ENCODE peak calls at places on chromosomes 11 and 22, in eight cellular contexts. One of them, this sample, is unnamed.

GRCh38 chr11:71406681-71407080 is 41.5 kb downstream of the DHCR7 start:
- DNase-seq in foreskin keratinocyte: no peak
- DNase-seq in Caco-2: no peak
- DNase-seq in psoas muscle: no peak
- DNase-seq in A549: no peak
- DNase-seq in spleen: no peak
- DNase-seq in CD4-positive, alpha-beta T cell: no peak
- DNase-seq in WTC11: no peak
- DNase-seq in this sample: no peak

GRCh38 chr11:124069429-124070401 is 28.6 kb upstream of the OR10G7 start:
- DNase-seq in foreskin keratinocyte: peak; percentile 54
- DNase-seq in Caco-2: peak; percentile 74
- DNase-seq in psoas muscle: no peak
- DNase-seq in A549: peak; percentile 53
- DNase-seq in spleen: peak; percentile 87
- DNase-seq in CD4-positive, alpha-beta T cell: peak; percentile 10
- DNase-seq in WTC11: peak; percentile 76
- DNase-seq in this sample: peak; percentile 47

GRCh38 chr11:61700221-61700620 is 20.0 kb downstream of the DAGLA start:
- DNase-seq in foreskin keratinocyte: peak; percentile 53
- DNase-seq in Caco-2: no peak
- DNase-seq in psoas muscle: no peak
- DNase-seq in A549: peak; percentile 88
- DNase-seq in spleen: no peak
- DNase-seq in CD4-positive, alpha-beta T cell: no peak
- DNase-seq in WTC11: no peak
- DNase-seq in this sample: peak; percentile 90

GRCh38 chr22:50620861-50621490 is 7.0 kb downstream of the ARSA start:
- DNase-seq in foreskin keratinocyte: no peak
- DNase-seq in Caco-2: no peak
- DNase-seq in psoas muscle: peak; percentile 62
- DNase-seq in A549: no peak
- DNase-seq in spleen: peak; percentile 88
- DNase-seq in CD4-positive, alpha-beta T cell: peak; percentile 50
- DNase-seq in WTC11: no peak
- DNase-seq in this sample: peak; percentile 24

GRCh38 chr11:126543691-126544090 is 188.2 kb downstream of the ST3GAL4 start:
- DNase-seq in foreskin keratinocyte: no peak
- DNase-seq in Caco-2: no peak
- DNase-seq in psoas muscle: no peak
- DNase-seq in A549: no peak
- DNase-seq in spleen: no peak
- DNase-seq in CD4-positive, alpha-beta T cell: no peak
- DNase-seq in WTC11: no peak
- DNase-seq in this sample: no peak

GRCh38 chr11:59187020-59187419 is 15.1 kb downstream of the DTX4 start:
- DNase-seq in foreskin keratinocyte: no peak
- DNase-seq in Caco-2: no peak
- DNase-seq in psoas muscle: no peak
- DNase-seq in A549: no peak
- DNase-seq in spleen: no peak
- DNase-seq in CD4-positive, alpha-beta T cell: no peak
- DNase-seq in WTC11: no peak
- DNase-seq in this sample: no peak

GRCh38 chr11:100727410-100727809 is 40.3 kb downstream of the ARHGAP42 start:
- DNase-seq in foreskin keratinocyte: no peak
- DNase-seq in Caco-2: no peak
- DNase-seq in psoas muscle: no peak
- DNase-seq in A549: no peak
- DNase-seq in spleen: no peak
- DNase-seq in CD4-positive, alpha-beta T cell: no peak
- DNase-seq in WTC11: no peak
- DNase-seq in this sample: no peak

GRCh38 chr11:40405614-40406013 is 1053.8 kb downstream of the LRRC4C start:
- DNase-seq in foreskin keratinocyte: no peak
- DNase-seq in Caco-2: no peak
- DNase-seq in psoas muscle: no peak
- DNase-seq in A549: no peak
- DNase-seq in spleen: no peak
- DNase-seq in CD4-positive, alpha-beta T cell: no peak
- DNase-seq in WTC11: no peak
- DNase-seq in this sample: no peak

GRCh38 chr11:75547617-75548054 is 14.4 kb upstream of the SERPINH1 start:
- DNase-seq in foreskin keratinocyte: no peak
- DNase-seq in Caco-2: peak; percentile 90
- DNase-seq in psoas muscle: peak; percentile 76
- DNase-seq in A549: peak; percentile 53
- DNase-seq in spleen: no peak
- DNase-seq in CD4-positive, alpha-beta T cell: no peak
- DNase-seq in WTC11: peak; percentile 84
- DNase-seq in this sample: peak; percentile 68

GRCh38 chr22:49582171-49582570 is 245.5 kb downstream of the BRD1 start:
- DNase-seq in foreskin keratinocyte: no peak
- DNase-seq in Caco-2: no peak
- DNase-seq in psoas muscle: no peak
- DNase-seq in A549: no peak
- DNase-seq in spleen: no peak
- DNase-seq in CD4-positive, alpha-beta T cell: no peak
- DNase-seq in WTC11: no peak
- DNase-seq in this sample: no peak

GRCh38 chr11:3163241-3163981 is 1.7 kb downstream of the OSBPL5 start:
- DNase-seq in foreskin keratinocyte: no peak
- DNase-seq in Caco-2: no peak
- DNase-seq in psoas muscle: peak; percentile 50
- DNase-seq in A549: no peak
- DNase-seq in spleen: peak; percentile 75
- DNase-seq in CD4-positive, alpha-beta T cell: no peak
- DNase-seq in WTC11: peak; percentile 10
- DNase-seq in this sample: no peak

GRCh38 chr22:26901228-26901816 is 243.9 kb downstream of the MIAT start:
- DNase-seq in foreskin keratinocyte: no peak
- DNase-seq in Caco-2: no peak
- DNase-seq in psoas muscle: no peak
- DNase-seq in A549: no peak
- DNase-seq in spleen: no peak
- DNase-seq in CD4-positive, alpha-beta T cell: no peak
- DNase-seq in WTC11: peak; percentile 42
- DNase-seq in this sample: no peak

GRCh38 chr11:60934091-60934789 is 10.0 kb downstream of the TMEM132A start:
- DNase-seq in foreskin keratinocyte: no peak
- DNase-seq in Caco-2: no peak
- DNase-seq in psoas muscle: peak; percentile 52
- DNase-seq in A549: no peak
- DNase-seq in spleen: peak; percentile 85
- DNase-seq in CD4-positive, alpha-beta T cell: no peak
- DNase-seq in WTC11: no peak
- DNase-seq in this sample: no peak

GRCh38 chr11:59416613-59417012 is 9.6 kb downstream of the OR5A2 start:
- DNase-seq in foreskin keratinocyte: no peak
- DNase-seq in Caco-2: no peak
- DNase-seq in psoas muscle: no peak
- DNase-seq in A549: no peak
- DNase-seq in spleen: no peak
- DNase-seq in CD4-positive, alpha-beta T cell: no peak
- DNase-seq in WTC11: no peak
- DNase-seq in this sample: no peak

GRCh38 chr11:128157423-128158298 is 429.7 kb downstream of the ETS1 start:
- DNase-seq in foreskin keratinocyte: peak; percentile 73
- DNase-seq in Caco-2: peak; percentile 80
- DNase-seq in psoas muscle: no peak
- DNase-seq in A549: peak; percentile 74
- DNase-seq in spleen: no peak
- DNase-seq in CD4-positive, alpha-beta T cell: peak; percentile 37
- DNase-seq in WTC11: peak; percentile 47
- DNase-seq in this sample: peak; percentile 57

GRCh38 chr11:41003339-41003992 is 456.0 kb downstream of the LRRC4C start:
- DNase-seq in foreskin keratinocyte: peak; percentile 73
- DNase-seq in Caco-2: no peak
- DNase-seq in psoas muscle: no peak
- DNase-seq in A549: no peak
- DNase-seq in spleen: no peak
- DNase-seq in CD4-positive, alpha-beta T cell: no peak
- DNase-seq in WTC11: no peak
- DNase-seq in this sample: no peak

GRCh38 chr11:111603633-111604130 is 1.4 kb downstream of the SIK2 start:
- DNase-seq in foreskin keratinocyte: no peak
- DNase-seq in Caco-2: no peak
- DNase-seq in psoas muscle: no peak
- DNase-seq in A549: no peak
- DNase-seq in spleen: no peak
- DNase-seq in CD4-positive, alpha-beta T cell: no peak
- DNase-seq in WTC11: no peak
- DNase-seq in this sample: no peak

GRCh38 chr11:129148487-129148886 is 43.6 kb downstream of the ARHGAP32 start:
- DNase-seq in foreskin keratinocyte: no peak
- DNase-seq in Caco-2: no peak
- DNase-seq in psoas muscle: no peak
- DNase-seq in A549: peak; percentile 64
- DNase-seq in spleen: no peak
- DNase-seq in CD4-positive, alpha-beta T cell: no peak
- DNase-seq in WTC11: no peak
- DNase-seq in this sample: no peak

GRCh38 chr11:60658409-60658808 is 41.0 kb upstream of the MS4A8 start:
- DNase-seq in foreskin keratinocyte: no peak
- DNase-seq in Caco-2: peak; percentile 5
- DNase-seq in psoas muscle: no peak
- DNase-seq in A549: peak; percentile 9
- DNase-seq in spleen: no peak
- DNase-seq in CD4-positive, alpha-beta T cell: no peak
- DNase-seq in WTC11: no peak
- DNase-seq in this sample: no peak

GRCh38 chr22:30994960-30995359 is 25.9 kb downstream of the TUG1 start:
- DNase-seq in foreskin keratinocyte: no peak
- DNase-seq in Caco-2: no peak
- DNase-seq in psoas muscle: no peak
- DNase-seq in A549: no peak
- DNase-seq in spleen: no peak
- DNase-seq in CD4-positive, alpha-beta T cell: no peak
- DNase-seq in WTC11: no peak
- DNase-seq in this sample: no peak

GRCh38 chr11:12091957-12092558 is 18.3 kb upstream of the MICAL2 start:
- DNase-seq in foreskin keratinocyte: no peak
- DNase-seq in Caco-2: peak; percentile 22
- DNase-seq in psoas muscle: no peak
- DNase-seq in A549: no peak
- DNase-seq in spleen: no peak
- DNase-seq in CD4-positive, alpha-beta T cell: no peak
- DNase-seq in WTC11: no peak
- DNase-seq in this sample: no peak

GRCh38 chr22:40583058-40583741 is 53.3 kb downstream of the MRTFA start:
- DNase-seq in foreskin keratinocyte: no peak
- DNase-seq in Caco-2: no peak
- DNase-seq in psoas muscle: no peak
- DNase-seq in A549: no peak
- DNase-seq in spleen: no peak
- DNase-seq in CD4-positive, alpha-beta T cell: no peak
- DNase-seq in WTC11: no peak
- DNase-seq in this sample: no peak

GRCh38 chr11:2591805-2592204 is 108.0 kb downstream of the KCNQ1OT1 start:
- DNase-seq in foreskin keratinocyte: no peak
- DNase-seq in Caco-2: no peak
- DNase-seq in psoas muscle: peak; percentile 45
- DNase-seq in A549: no peak
- DNase-seq in spleen: no peak
- DNase-seq in CD4-positive, alpha-beta T cell: no peak
- DNase-seq in WTC11: no peak
- DNase-seq in this sample: no peak

GRCh38 chr22:19710020-19710768 is 4.1 kb upstream of the SEPTIN5 start:
- DNase-seq in foreskin keratinocyte: no peak
- DNase-seq in Caco-2: no peak
- DNase-seq in psoas muscle: peak; percentile 48
- DNase-seq in A549: no peak
- DNase-seq in spleen: peak; percentile 66
- DNase-seq in CD4-positive, alpha-beta T cell: no peak
- DNase-seq in WTC11: no peak
- DNase-seq in this sample: no peak

GRCh38 chr11:55942785-55943392 is 6.7 kb upstream of the OR5I1 start:
- DNase-seq in foreskin keratinocyte: peak; percentile 28
- DNase-seq in Caco-2: peak; percentile 57
- DNase-seq in psoas muscle: no peak
- DNase-seq in A549: peak; percentile 62
- DNase-seq in spleen: no peak
- DNase-seq in CD4-positive, alpha-beta T cell: no peak
- DNase-seq in WTC11: no peak
- DNase-seq in this sample: peak; percentile 14
- TF ChIP-seq CTCF in foreskin keratinocyte: peak; percentile 57
- TF ChIP-seq CTCF in Caco-2: peak; percentile 55
- TF ChIP-seq CTCF in psoas muscle: peak; percentile 41
- TF ChIP-seq CTCF in A549: peak; percentile 69
- TF ChIP-seq CTCF in spleen: no peak
- TF ChIP-seq CTCF in CD4-positive, alpha-beta T cell: peak; percentile 18
- TF ChIP-seq CTCF in WTC11: peak; percentile 43
- TF ChIP-seq CTCF in this sample: peak; percentile 12

GRCh38 chr22:44616882-44617655 is 84.9 kb upstream of the PRR5 start:
- DNase-seq in foreskin keratinocyte: no peak
- DNase-seq in Caco-2: no peak
- DNase-seq in psoas muscle: peak; percentile 44
- DNase-seq in A549: no peak
- DNase-seq in spleen: no peak
- DNase-seq in CD4-positive, alpha-beta T cell: no peak
- DNase-seq in WTC11: no peak
- DNase-seq in this sample: no peak
- TF ChIP-seq CTCF in foreskin keratinocyte: no peak
- TF ChIP-seq CTCF in Caco-2: no peak
- TF ChIP-seq CTCF in psoas muscle: no peak
- TF ChIP-seq CTCF in A549: no peak
- TF ChIP-seq CTCF in spleen: no peak
- TF ChIP-seq CTCF in CD4-positive, alpha-beta T cell: no peak
- TF ChIP-seq CTCF in WTC11: no peak
- TF ChIP-seq CTCF in this sample: no peak

DNA sequence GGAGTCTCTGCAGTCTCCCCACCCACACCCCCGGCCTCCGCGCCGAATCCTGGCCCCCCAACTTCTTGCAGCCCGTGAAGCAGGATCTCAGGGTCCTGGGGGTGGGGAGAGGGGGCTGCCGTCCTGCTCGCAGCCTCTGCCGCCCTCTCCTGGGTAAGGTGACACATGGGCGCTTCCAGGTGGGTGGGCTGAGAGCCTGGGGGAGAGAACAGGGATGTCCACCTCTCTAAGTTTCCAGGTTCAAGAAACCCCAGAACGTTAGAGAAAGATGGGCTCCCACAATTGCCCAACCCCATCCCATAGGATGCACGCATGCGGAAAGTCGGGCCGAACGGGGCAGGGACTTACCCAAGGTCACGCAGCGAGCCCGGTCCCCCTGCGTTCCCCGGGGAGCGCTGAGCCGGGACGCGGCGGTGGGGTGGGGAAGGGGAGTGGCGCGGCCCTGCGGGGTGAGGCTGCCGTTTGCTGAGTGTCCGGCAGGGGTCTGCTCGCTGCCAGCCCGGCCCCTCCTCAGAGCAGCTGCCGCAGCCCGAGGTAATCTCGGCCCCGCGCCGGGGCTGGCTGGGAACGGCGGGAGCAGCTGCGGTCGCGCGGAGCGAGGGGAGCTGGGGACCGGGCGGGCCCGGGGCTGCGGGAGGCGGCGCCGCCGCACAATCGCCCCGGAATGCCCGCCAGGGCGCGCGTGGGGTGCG is 705 bp upstream of the CAPN1 start:
- DNase-seq in foreskin keratinocyte: peak; percentile 54
- DNase-seq in Caco-2: peak; percentile 93
- DNase-seq in psoas muscle: peak; percentile 86
- DNase-seq in A549: peak; percentile 77
- DNase-seq in spleen: peak; percentile 91
- DNase-seq in CD4-positive, alpha-beta T cell: peak; percentile 22
- DNase-seq in WTC11: peak; percentile 86
- DNase-seq in this sample: peak; percentile 87
- TF ChIP-seq CTCF in foreskin keratinocyte: peak; percentile 64
- TF ChIP-seq CTCF in Caco-2: peak; percentile 83
- TF ChIP-seq CTCF in psoas muscle: peak; percentile 45
- TF ChIP-seq CTCF in A549: peak; percentile 52
- TF ChIP-seq CTCF in spleen: peak; percentile 79
- TF ChIP-seq CTCF in CD4-positive, alpha-beta T cell: peak; percentile 65
- TF ChIP-seq CTCF in WTC11: peak; percentile 72
- TF ChIP-seq CTCF in this sample: peak; percentile 71

GRCh38 chr11:63489879-63490278 is 1.1 kb downstream of the PLAAT5 start:
- DNase-seq in foreskin keratinocyte: no peak
- DNase-seq in Caco-2: no peak
- DNase-seq in psoas muscle: no peak
- DNase-seq in A549: no peak
- DNase-seq in spleen: no peak
- DNase-seq in CD4-positive, alpha-beta T cell: no peak
- DNase-seq in WTC11: peak; percentile 39
- DNase-seq in this sample: no peak
- TF ChIP-seq CTCF in foreskin keratinocyte: no peak
- TF ChIP-seq CTCF in Caco-2: no peak
- TF ChIP-seq CTCF in psoas muscle: no peak
- TF ChIP-seq CTCF in A549: no peak
- TF ChIP-seq CTCF in spleen: no peak
- TF ChIP-seq CTCF in CD4-positive, alpha-beta T cell: no peak
- TF ChIP-seq CTCF in WTC11: no peak
- TF ChIP-seq CTCF in this sample: no peak

This sample was measured in Calu3.